ENCODE peak calls at places on chromosomes 1 and 21, in six cellular contexts. T is H9, V is trophoblast cell, J is IMR-90, D is neuronal stem cell, A is mesendoderm. F is an unnamed sample.

GRCh38 chr21:34952701-34953100 is 96.4 kb downstream of the RUNX1 start:
- DNase-seq in T (no peak), V (no peak), J (no peak), D (no peak), A (no peak), F (no peak)

GRCh38 chr21:26041441-26042180 is 129.0 kb downstream of the APP start:
- DNase-seq in T (no peak), V (no peak), J (peak), D (no peak), A (no peak), F (no peak)

GRCh38 chr21:41500354-41500753 is 7.6 kb downstream of the TMPRSS2 start:
- DNase-seq in T (no peak), V (no peak), J (no peak), D (no peak), A (no peak), F (no peak)

GRCh38 chr1:175168782-175169181 is 23.8 kb downstream of the KIAA0040 start:
- DNase-seq in T (no peak), V (no peak), J (no peak), D (no peak), A (no peak), F (no peak)

GRCh38 chr1:147721711-147722110 is 38.7 kb downstream of the GJA5 start:
- DNase-seq in T (no peak), V (peak), J (no peak), D (no peak), A (peak), F (peak)

GRCh38 chr1:214719207-214719606 is 116.2 kb downstream of the CENPF start:
- DNase-seq in T (no peak), V (no peak), J (peak), D (no peak), A (no peak), F (no peak)

GRCh38 chr1:248824301-248824700 is 1.4 kb downstream of the SH3BP5L start:
- DNase-seq in T (no peak), V (no peak), J (no peak), D (no peak), A (no peak), F (no peak)

GRCh38 chr1:46948629-46949282 is 7.5 kb upstream of the CYP4A11 start:
- DNase-seq in T (no peak), V (no peak), J (no peak), D (no peak), A (no peak), F (no peak)

GRCh38 chr1:220473440-220473839 is 54.5 kb upstream of the MARK1 start:
- DNase-seq in T (no peak), V (no peak), J (no peak), D (no peak), A (no peak), F (no peak)
- H3K4ac ChIP-seq in T (no peak), V (no peak), J (no peak), D (no peak), A (no peak), F (no peak)

GRCh38 chr1:226940029-226940805 is at the start of gene COQ8A:
- DNase-seq in T (peak), V (peak), J (peak), D (peak), A (peak), F (peak)
- H2BK120ac ChIP-seq in T (no peak), V (peak), J (peak), D (no peak), A (no peak), F (peak)

DNA sequence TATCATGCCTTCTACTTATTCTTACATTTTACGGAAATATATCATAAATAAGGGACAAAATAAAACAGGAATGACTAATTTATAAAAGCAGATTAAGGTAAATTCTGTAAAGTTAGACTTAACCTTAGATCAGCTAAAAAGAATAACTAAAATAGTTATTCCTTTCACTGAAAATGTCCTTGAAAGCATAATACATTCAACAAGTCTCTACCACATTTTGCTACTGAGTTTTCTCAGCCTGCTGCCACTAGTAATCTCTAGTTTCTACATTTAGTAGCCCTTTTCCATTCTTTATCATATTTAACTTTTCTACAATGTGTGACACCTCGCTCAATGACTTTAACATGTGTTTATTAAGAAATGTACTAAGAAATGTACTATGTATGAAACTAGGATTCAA is 89.0 kb downstream of the DENND1B start:
- DNase-seq in T (no peak), V (no peak), J (no peak), D (no peak), A (no peak), F (no peak)
- H3K9ac ChIP-seq in T (no peak), V (no peak), J (no peak), D (no peak), A (no peak), F (no peak)

DNA sequence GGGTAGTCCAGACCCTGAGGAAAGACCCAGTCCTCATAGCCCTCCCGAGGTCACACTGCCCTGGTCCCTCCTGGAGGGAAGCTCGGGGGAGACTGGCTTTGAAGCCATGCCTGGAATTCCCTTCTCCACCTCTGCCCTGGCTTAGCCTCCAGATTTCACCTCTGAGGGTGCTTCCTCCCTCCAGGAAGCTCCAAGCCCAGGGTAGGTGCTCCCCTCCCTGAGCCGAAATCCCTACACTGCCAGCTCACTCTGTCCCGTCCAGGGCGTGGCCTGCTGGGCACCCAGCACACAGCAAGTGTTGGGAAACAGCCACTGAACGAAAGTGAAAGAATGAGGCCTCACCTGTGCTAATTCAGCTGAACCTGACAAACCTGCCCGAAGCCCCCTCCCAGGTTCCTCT is 6.0 kb upstream of the TNFRSF25 start:
- DNase-seq in T (no peak), V (peak), J (no peak), D (no peak), A (no peak), F (no peak)
- H3K4ac ChIP-seq in T (no peak), V (no peak), J (no peak), D (no peak), A (no peak), F (no peak)

DNA sequence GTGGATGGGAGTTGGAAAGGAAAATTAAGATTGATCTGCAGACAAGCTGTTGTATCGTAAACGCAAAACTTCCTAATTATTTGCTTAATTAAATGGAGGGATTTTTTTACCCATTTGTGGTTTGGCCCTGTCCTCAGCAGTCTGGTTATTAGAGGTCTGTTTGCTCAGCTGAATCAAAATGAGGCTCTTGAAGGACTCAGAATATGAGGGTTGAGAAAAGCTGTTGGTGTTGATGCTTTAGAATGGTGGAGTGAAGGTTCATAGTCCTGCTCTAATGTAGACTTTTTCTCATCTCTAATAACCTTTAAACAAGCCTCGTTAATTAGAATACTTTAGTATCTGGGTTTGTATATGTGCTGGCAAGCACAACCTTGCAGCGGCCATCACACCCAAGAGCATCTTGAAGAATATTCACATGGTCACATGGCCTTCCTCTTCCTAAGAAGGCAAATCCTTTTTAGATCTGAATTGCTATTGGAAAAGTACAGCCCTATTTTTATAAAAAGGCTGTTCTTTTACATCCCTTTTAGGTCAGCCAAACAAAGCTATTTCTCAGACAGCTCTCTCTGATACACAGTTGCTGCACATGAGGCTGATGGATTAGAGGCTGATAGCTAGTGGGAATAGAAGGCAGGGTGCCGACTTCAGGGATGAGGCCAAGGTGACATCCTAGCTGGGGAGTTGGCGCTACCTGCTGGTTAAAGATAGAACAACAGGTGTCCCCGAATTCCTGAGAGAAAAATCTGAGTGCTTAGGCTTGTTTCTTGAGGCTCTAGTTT is 53.8 kb downstream of the MACF1 start:
- DNase-seq in T (peak), V (peak), J (peak), D (peak), A (peak), F (peak)
- H2BK120ac ChIP-seq in T (no peak), V (no peak), J (peak), D (no peak), A (no peak), F (no peak)

GRCh38 chr1:29388884-29389283 is 152.6 kb downstream of the PTPRU start:
- DNase-seq in T (no peak), V (no peak), J (no peak), D (no peak), A (no peak), F (no peak)
- H3K9ac ChIP-seq in T (no peak), V (no peak), J (no peak), D (no peak), A (no peak), F (no peak)

F was measured in mesenchymal stem cell.